ENCODE peak calls at places on chromosomes 1 and 21, in six cellular contexts. One of them, this sample, is unnamed.

GRCh38 chr1:13675222-13675621 is 24.8 kb upstream of the PRDM2 start:
- DNase-seq in mammary epithelial cell: no peak
- DNase-seq in breast epithelium: no peak
- DNase-seq in fibroblast of lung: no peak
- DNase-seq in dorsolateral prefrontal cortex: no peak
- DNase-seq in sigmoid colon: no peak
- DNase-seq in this sample: no peak

GRCh38 chr1:225488671-225489070 is 60.8 kb upstream of the LBR start:
- DNase-seq in mammary epithelial cell: no peak
- DNase-seq in breast epithelium: no peak
- DNase-seq in fibroblast of lung: no peak
- DNase-seq in dorsolateral prefrontal cortex: no peak
- DNase-seq in sigmoid colon: peak
- DNase-seq in this sample: no peak

GRCh38 chr1:153277852-153278251 is 18.4 kb downstream of the LORICRIN start:
- DNase-seq in mammary epithelial cell: peak
- DNase-seq in breast epithelium: no peak
- DNase-seq in fibroblast of lung: no peak
- DNase-seq in dorsolateral prefrontal cortex: no peak
- DNase-seq in sigmoid colon: no peak
- DNase-seq in this sample: no peak

GRCh38 chr1:236304682-236305081 is 22.9 kb upstream of the ERO1B start:
- DNase-seq in mammary epithelial cell: no peak
- DNase-seq in breast epithelium: no peak
- DNase-seq in fibroblast of lung: no peak
- DNase-seq in dorsolateral prefrontal cortex: no peak
- DNase-seq in sigmoid colon: no peak
- DNase-seq in this sample: no peak

GRCh38 chr21:29018540-29018939 is 609 bp downstream of the RWDD2B start:
- DNase-seq in mammary epithelial cell: no peak
- DNase-seq in breast epithelium: no peak
- DNase-seq in fibroblast of lung: peak
- DNase-seq in dorsolateral prefrontal cortex: no peak
- DNase-seq in sigmoid colon: no peak
- DNase-seq in this sample: no peak

GRCh38 chr1:3536395-3536794 is 74.9 kb downstream of the MEGF6 start:
- DNase-seq in mammary epithelial cell: no peak
- DNase-seq in breast epithelium: no peak
- DNase-seq in fibroblast of lung: no peak
- DNase-seq in dorsolateral prefrontal cortex: no peak
- DNase-seq in sigmoid colon: no peak
- DNase-seq in this sample: no peak

GRCh38 chr1:196400478-196401453 is 207.5 kb downstream of the KCNT2 start:
- DNase-seq in mammary epithelial cell: peak
- DNase-seq in breast epithelium: peak
- DNase-seq in fibroblast of lung: peak
- DNase-seq in dorsolateral prefrontal cortex: no peak
- DNase-seq in sigmoid colon: peak
- DNase-seq in this sample: no peak

GRCh38 chr21:41460578-41461527 is 34.8 kb downstream of the MX1 start:
- DNase-seq in mammary epithelial cell: peak
- DNase-seq in breast epithelium: peak
- DNase-seq in fibroblast of lung: peak
- DNase-seq in dorsolateral prefrontal cortex: peak
- DNase-seq in sigmoid colon: peak
- DNase-seq in this sample: peak

GRCh38 chr1:20958430-20958829 is 171.3 kb upstream of the HP1BP3 start:
- DNase-seq in mammary epithelial cell: no peak
- DNase-seq in breast epithelium: no peak
- DNase-seq in fibroblast of lung: no peak
- DNase-seq in dorsolateral prefrontal cortex: no peak
- DNase-seq in sigmoid colon: no peak
- DNase-seq in this sample: no peak

GRCh38 chr1:236301958-236302335 is 20.2 kb upstream of the ERO1B start:
- DNase-seq in mammary epithelial cell: no peak
- DNase-seq in breast epithelium: no peak
- DNase-seq in fibroblast of lung: no peak
- DNase-seq in dorsolateral prefrontal cortex: no peak
- DNase-seq in sigmoid colon: no peak
- DNase-seq in this sample: no peak

GRCh38 chr1:31183927-31184554 is 55.6 kb downstream of the NKAIN1 start:
- DNase-seq in mammary epithelial cell: no peak
- DNase-seq in breast epithelium: no peak
- DNase-seq in fibroblast of lung: no peak
- DNase-seq in dorsolateral prefrontal cortex: no peak
- DNase-seq in sigmoid colon: no peak
- DNase-seq in this sample: no peak

GRCh38 chr1:110554871-110555801 is 36.2 kb upstream of the KCNA10 start:
- DNase-seq in mammary epithelial cell: no peak
- DNase-seq in breast epithelium: no peak
- DNase-seq in fibroblast of lung: peak
- DNase-seq in dorsolateral prefrontal cortex: peak
- DNase-seq in sigmoid colon: no peak
- DNase-seq in this sample: peak

GRCh38 chr1:26161408-26162219 is 2.7 kb downstream of the FAM110D start:
- DNase-seq in mammary epithelial cell: peak
- DNase-seq in breast epithelium: no peak
- DNase-seq in fibroblast of lung: peak
- DNase-seq in dorsolateral prefrontal cortex: no peak
- DNase-seq in sigmoid colon: no peak
- DNase-seq in this sample: peak

GRCh38 chr1:210001751-210002150 is 63.7 kb downstream of the SYT14 start:
- DNase-seq in mammary epithelial cell: no peak
- DNase-seq in breast epithelium: no peak
- DNase-seq in fibroblast of lung: peak
- DNase-seq in dorsolateral prefrontal cortex: no peak
- DNase-seq in sigmoid colon: no peak
- DNase-seq in this sample: no peak

GRCh38 chr1:87684786-87685185 is 356.1 kb downstream of the LMO4 start:
- DNase-seq in mammary epithelial cell: no peak
- DNase-seq in breast epithelium: no peak
- DNase-seq in fibroblast of lung: peak
- DNase-seq in dorsolateral prefrontal cortex: no peak
- DNase-seq in sigmoid colon: no peak
- DNase-seq in this sample: no peak

GRCh38 chr1:25675729-25676476 is 59.3 kb downstream of the MAN1C1 start:
- DNase-seq in mammary epithelial cell: peak
- DNase-seq in breast epithelium: no peak
- DNase-seq in fibroblast of lung: no peak
- DNase-seq in dorsolateral prefrontal cortex: no peak
- DNase-seq in sigmoid colon: no peak
- DNase-seq in this sample: no peak

GRCh38 chr1:99956755-99957154 is 13.0 kb upstream of the SLC35A3 start:
- DNase-seq in mammary epithelial cell: no peak
- DNase-seq in breast epithelium: no peak
- DNase-seq in fibroblast of lung: no peak
- DNase-seq in dorsolateral prefrontal cortex: no peak
- DNase-seq in sigmoid colon: no peak
- DNase-seq in this sample: no peak

GRCh38 chr1:94962745-94963265 is 35.9 kb upstream of the CNN3 start:
- DNase-seq in mammary epithelial cell: no peak
- DNase-seq in breast epithelium: no peak
- DNase-seq in fibroblast of lung: peak
- DNase-seq in dorsolateral prefrontal cortex: no peak
- DNase-seq in sigmoid colon: no peak
- DNase-seq in this sample: no peak

GRCh38 chr1:246969621-246970020 is 37.9 kb upstream of the AHCTF1 start:
- DNase-seq in mammary epithelial cell: no peak
- DNase-seq in breast epithelium: no peak
- DNase-seq in fibroblast of lung: no peak
- DNase-seq in dorsolateral prefrontal cortex: no peak
- DNase-seq in sigmoid colon: no peak
- DNase-seq in this sample: no peak

GRCh38 chr1:23864801-23865542 is 3.1 kb downstream of the FUCA1 start:
- DNase-seq in mammary epithelial cell: no peak
- DNase-seq in breast epithelium: no peak
- DNase-seq in fibroblast of lung: no peak
- DNase-seq in dorsolateral prefrontal cortex: no peak
- DNase-seq in sigmoid colon: no peak
- DNase-seq in this sample: no peak
- H3K27ac ChIP-seq in mammary epithelial cell: peak
- H3K27ac ChIP-seq in breast epithelium: peak
- H3K27ac ChIP-seq in fibroblast of lung: no peak
- H3K27ac ChIP-seq in dorsolateral prefrontal cortex: no peak
- H3K27ac ChIP-seq in sigmoid colon: no peak
- H3K27ac ChIP-seq in this sample: no peak

DNA sequence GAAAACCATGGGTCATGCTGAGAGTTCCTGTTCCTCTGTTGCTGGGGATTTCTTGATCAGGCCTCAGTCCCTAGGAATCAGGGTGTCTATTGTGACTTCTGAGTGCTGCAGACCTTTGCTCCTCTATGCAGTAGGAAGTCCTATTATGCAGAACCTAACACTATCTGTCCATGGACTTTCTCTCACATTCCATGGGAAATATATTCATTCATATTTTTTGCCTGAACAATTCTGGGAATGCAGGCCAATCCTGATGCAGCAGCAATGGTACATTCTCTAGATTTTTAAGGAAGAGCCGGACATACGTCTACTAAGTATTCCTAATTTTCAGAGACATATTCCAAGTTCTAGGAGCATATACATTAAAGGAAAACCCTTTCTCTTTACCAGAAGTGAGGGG is 61.1 kb upstream of the C1orf87 start:
- DNase-seq in mammary epithelial cell: no peak
- DNase-seq in breast epithelium: no peak
- DNase-seq in fibroblast of lung: peak
- DNase-seq in dorsolateral prefrontal cortex: no peak
- DNase-seq in sigmoid colon: no peak
- DNase-seq in this sample: no peak
- H3K27ac ChIP-seq in mammary epithelial cell: no peak
- H3K27ac ChIP-seq in breast epithelium: no peak
- H3K27ac ChIP-seq in fibroblast of lung: no peak
- H3K27ac ChIP-seq in dorsolateral prefrontal cortex: no peak
- H3K27ac ChIP-seq in sigmoid colon: no peak
- H3K27ac ChIP-seq in this sample: no peak

GRCh38 chr1:19123837-19124236 is 86.2 kb downstream of the UBR4 start:
- DNase-seq in mammary epithelial cell: no peak
- DNase-seq in breast epithelium: no peak
- DNase-seq in fibroblast of lung: no peak
- DNase-seq in dorsolateral prefrontal cortex: peak
- DNase-seq in sigmoid colon: no peak
- DNase-seq in this sample: no peak
- H3K27ac ChIP-seq in mammary epithelial cell: no peak
- H3K27ac ChIP-seq in breast epithelium: no peak
- H3K27ac ChIP-seq in fibroblast of lung: no peak
- H3K27ac ChIP-seq in dorsolateral prefrontal cortex: no peak
- H3K27ac ChIP-seq in sigmoid colon: no peak
- H3K27ac ChIP-seq in this sample: no peak

GRCh38 chr21:45990049-45990711 is 8.6 kb downstream of the COL6A1 start:
- DNase-seq in mammary epithelial cell: no peak
- DNase-seq in breast epithelium: peak
- DNase-seq in fibroblast of lung: no peak
- DNase-seq in dorsolateral prefrontal cortex: no peak
- DNase-seq in sigmoid colon: peak
- DNase-seq in this sample: no peak

GRCh38 chr21:45991606-45992301 is 10.2 kb downstream of the COL6A1 start:
- DNase-seq in mammary epithelial cell: no peak
- DNase-seq in breast epithelium: no peak
- DNase-seq in fibroblast of lung: no peak
- DNase-seq in dorsolateral prefrontal cortex: peak
- DNase-seq in sigmoid colon: peak
- DNase-seq in this sample: no peak

GRCh38 chr21:45989355-45990048 is 7.9 kb downstream of the COL6A1 start:
- DNase-seq in mammary epithelial cell: no peak
- DNase-seq in breast epithelium: peak
- DNase-seq in fibroblast of lung: no peak
- DNase-seq in dorsolateral prefrontal cortex: peak
- DNase-seq in sigmoid colon: peak
- DNase-seq in this sample: no peak

GRCh38 chr21:45992311-45993209 is 11.0 kb downstream of the COL6A1 start:
- DNase-seq in mammary epithelial cell: no peak
- DNase-seq in breast epithelium: peak
- DNase-seq in fibroblast of lung: no peak
- DNase-seq in dorsolateral prefrontal cortex: peak
- DNase-seq in sigmoid colon: peak
- DNase-seq in this sample: no peak

GRCh38 chr21:45990741-45991605 is 9.4 kb downstream of the COL6A1 start:
- DNase-seq in mammary epithelial cell: no peak
- DNase-seq in breast epithelium: peak
- DNase-seq in fibroblast of lung: no peak
- DNase-seq in dorsolateral prefrontal cortex: peak
- DNase-seq in sigmoid colon: peak
- DNase-seq in this sample: no peak
- H3K27ac ChIP-seq in mammary epithelial cell: no peak
- H3K27ac ChIP-seq in breast epithelium: peak
- H3K27ac ChIP-seq in fibroblast of lung: no peak
- H3K27ac ChIP-seq in dorsolateral prefrontal cortex: no peak
- H3K27ac ChIP-seq in sigmoid colon: peak
- H3K27ac ChIP-seq in this sample: no peak

DNA sequence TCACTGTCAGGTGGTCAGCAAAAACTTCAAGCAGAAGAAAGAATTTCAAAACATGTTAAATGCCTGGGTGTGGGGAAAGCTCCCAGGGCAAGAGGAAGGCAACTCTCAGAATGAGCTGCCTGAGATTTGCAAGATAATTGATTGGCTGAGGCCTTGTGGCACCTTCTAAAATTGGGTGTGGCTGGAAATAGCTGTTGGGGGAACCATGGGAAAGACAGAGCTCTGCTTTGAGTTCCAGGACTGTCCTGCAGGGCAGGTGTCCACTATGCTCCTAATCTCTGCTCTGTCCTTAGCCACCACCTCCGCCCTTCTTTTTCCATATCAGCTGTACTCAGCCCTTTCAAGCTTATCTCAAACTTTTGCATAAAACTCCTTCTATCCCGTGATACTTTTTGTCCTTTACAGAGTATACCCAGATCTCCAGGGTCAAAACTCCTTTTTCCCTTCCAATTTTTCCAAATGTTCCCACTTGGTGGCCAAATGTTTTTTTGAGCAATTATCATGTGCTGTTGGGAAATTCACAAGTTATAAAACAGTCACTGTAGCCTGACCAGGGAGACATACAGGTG is 23.8 kb upstream of the PPP2R5A start:
- DNase-seq in mammary epithelial cell: no peak
- DNase-seq in breast epithelium: no peak
- DNase-seq in fibroblast of lung: no peak
- DNase-seq in dorsolateral prefrontal cortex: no peak
- DNase-seq in sigmoid colon: no peak
- DNase-seq in this sample: no peak
- H3K27ac ChIP-seq in mammary epithelial cell: peak
- H3K27ac ChIP-seq in breast epithelium: peak
- H3K27ac ChIP-seq in fibroblast of lung: no peak
- H3K27ac ChIP-seq in dorsolateral prefrontal cortex: no peak
- H3K27ac ChIP-seq in sigmoid colon: no peak
- H3K27ac ChIP-seq in this sample: no peak

GRCh38 chr1:76781447-76781846 is 85.8 kb upstream of the ST6GALNAC5 start:
- DNase-seq in mammary epithelial cell: no peak
- DNase-seq in breast epithelium: no peak
- DNase-seq in fibroblast of lung: no peak
- DNase-seq in dorsolateral prefrontal cortex: no peak
- DNase-seq in sigmoid colon: no peak
- DNase-seq in this sample: no peak
- H3K27ac ChIP-seq in mammary epithelial cell: no peak
- H3K27ac ChIP-seq in breast epithelium: no peak
- H3K27ac ChIP-seq in fibroblast of lung: no peak
- H3K27ac ChIP-seq in dorsolateral prefrontal cortex: no peak
- H3K27ac ChIP-seq in sigmoid colon: no peak
- H3K27ac ChIP-seq in this sample: no peak

This sample was measured in caudate nucleus.